ENCODE peak calls at places on chromosome 4, in six cellular contexts. Q is pons; X is lower lobe of right lung; Y is CD8-positive, alpha-beta T cell; L is central memory CD8-positive, alpha-beta T cell; S is left colon. Z is an unnamed sample.

GRCh38 chr4:113732923-113733527 is 28.5 kb downstream of the CAMK2D start:
- DNase-seq in Q (no peak), X (no peak), Y (no peak), L (no peak), S (no peak), Z (no peak)

GRCh38 chr4:118154643-118155042 is 120.4 kb downstream of the NDST3 start:
- DNase-seq in Q (no peak), X (no peak), Y (no peak), L (no peak), S (no peak), Z (no peak)

GRCh38 chr4:129092636-129093172 is 635 bp downstream of the SCLT1 start:
- DNase-seq in Q (peak; percentile 56), X (no peak), Y (no peak), L (no peak), S (no peak), Z (no peak)

GRCh38 chr4:134465417-134465816 is 263.8 kb upstream of the PABPC4L start:
- DNase-seq in Q (peak; percentile 53), X (no peak), Y (no peak), L (no peak), S (no peak), Z (no peak)

GRCh38 chr4:2535386-2536192 is 858 bp upstream of the FAM193A start:
- DNase-seq in Q (peak; percentile 62), X (peak; percentile 69), Y (peak; percentile 54), L (peak; percentile 40), S (peak; percentile 61), Z (no peak)

GRCh38 chr4:151921811-151922210 is 161.0 kb upstream of the GATB start:
- DNase-seq in Q (no peak), X (no peak), Y (no peak), L (no peak), S (no peak), Z (peak; percentile 30)

GRCh38 chr4:8592366-8593267 is at the start of gene CPZ:
- DNase-seq in Q (no peak), X (no peak), Y (no peak), L (no peak), S (no peak), Z (no peak)

GRCh38 chr4:88511236-88511635 is 12.3 kb downstream of the PYURF start:
- DNase-seq in Q (no peak), X (no peak), Y (no peak), L (no peak), S (no peak), Z (no peak)

GRCh38 chr4:153465922-153466636 is at the start of gene TMEM131L:
- DNase-seq in Q (peak; percentile 52), X (peak; percentile 83), Y (peak; percentile 65), L (peak; percentile 40), S (peak; percentile 77), Z (peak; percentile 71)

GRCh38 chr4:70203601-70204000 is 8.1 kb downstream of the ODAM start:
- DNase-seq in Q (no peak), X (no peak), Y (no peak), L (no peak), S (no peak), Z (no peak)

GRCh38 chr4:41009411-41009810 is 204.9 kb downstream of the APBB2 start:
- DNase-seq in Q (no peak), X (no peak), Y (no peak), L (no peak), S (no peak), Z (peak; percentile 48)

GRCh38 chr4:39353478-39354177 is 12.5 kb downstream of the RFC1 start:
- DNase-seq in Q (peak; percentile 71), X (no peak), Y (no peak), L (no peak), S (no peak), Z (peak; percentile 55)

GRCh38 chr4:20074450-20074849 is 177.3 kb upstream of the SLIT2 start:
- DNase-seq in Q (no peak), X (no peak), Y (no peak), L (no peak), S (no peak), Z (no peak)

GRCh38 chr4:84583871-84584373 is 995 bp downstream of the CDS1 start:
- DNase-seq in Q (no peak), X (no peak), Y (no peak), L (no peak), S (no peak), Z (no peak)